ENCODE peak calls at places on chromosome 18, in ten cellular contexts. One of them, this sample, is unnamed.

GRCh38 chr18:58466636-58467205 is 162.2 kb downstream of the ALPK2 start:
- DNase-seq in AG04450: no peak
- DNase-seq in CD8-positive, alpha-beta T cell: no peak
- DNase-seq in choroid plexus epithelial cell: no peak
- DNase-seq in heart left ventricle: no peak
- DNase-seq in PC-9: no peak
- DNase-seq in fibroblast of mammary gland: no peak
- DNase-seq in AG10803: no peak
- DNase-seq in colonic mucosa: peak; percentile 58
- DNase-seq in cardiac muscle cell: no peak
- DNase-seq in this sample: peak; percentile 93

GRCh38 chr18:75244336-75244735 is 33.7 kb downstream of the TSHZ1 start:
- DNase-seq in colonic mucosa: no peak
- DNase-seq in heart left ventricle: no peak
- DNase-seq in CD8-positive, alpha-beta T cell: no peak
- DNase-seq in cardiac muscle cell: no peak
- DNase-seq in AG10803: no peak
- DNase-seq in choroid plexus epithelial cell: no peak
- DNase-seq in AG04450: no peak
- DNase-seq in PC-9: no peak
- DNase-seq in fibroblast of mammary gland: no peak
- DNase-seq in this sample: peak; percentile 14

GRCh38 chr18:79197531-79197930 is 128.3 kb downstream of the ATP9B start:
- DNase-seq in cardiac muscle cell: no peak
- DNase-seq in fibroblast of mammary gland: no peak
- DNase-seq in colonic mucosa: no peak
- DNase-seq in choroid plexus epithelial cell: no peak
- DNase-seq in PC-9: no peak
- DNase-seq in AG10803: no peak
- DNase-seq in AG04450: no peak
- DNase-seq in CD8-positive, alpha-beta T cell: no peak
- DNase-seq in heart left ventricle: no peak
- DNase-seq in this sample: no peak

GRCh38 chr18:80246656-80247402 is 485 bp downstream of the PARD6G start:
- DNase-seq in heart left ventricle: no peak
- DNase-seq in AG10803: peak; percentile 4
- DNase-seq in fibroblast of mammary gland: no peak
- DNase-seq in colonic mucosa: no peak
- DNase-seq in AG04450: no peak
- DNase-seq in PC-9: no peak
- DNase-seq in choroid plexus epithelial cell: no peak
- DNase-seq in CD8-positive, alpha-beta T cell: peak; percentile 17
- DNase-seq in cardiac muscle cell: peak; percentile 11
- DNase-seq in this sample: peak; percentile 81

GRCh38 chr18:41371718-41372117 is 583.3 kb upstream of the PIK3C3 start:
- DNase-seq in CD8-positive, alpha-beta T cell: no peak
- DNase-seq in fibroblast of mammary gland: no peak
- DNase-seq in heart left ventricle: no peak
- DNase-seq in AG04450: no peak
- DNase-seq in choroid plexus epithelial cell: no peak
- DNase-seq in PC-9: no peak
- DNase-seq in AG10803: no peak
- DNase-seq in cardiac muscle cell: peak; percentile 57
- DNase-seq in colonic mucosa: no peak
- DNase-seq in this sample: no peak

GRCh38 chr18:3982541-3982940 is 472.6 kb downstream of the DLGAP1 start:
- DNase-seq in fibroblast of mammary gland: peak; percentile 55
- DNase-seq in choroid plexus epithelial cell: no peak
- DNase-seq in heart left ventricle: no peak
- DNase-seq in cardiac muscle cell: no peak
- DNase-seq in AG10803: peak; percentile 58
- DNase-seq in PC-9: no peak
- DNase-seq in CD8-positive, alpha-beta T cell: no peak
- DNase-seq in AG04450: peak; percentile 29
- DNase-seq in colonic mucosa: no peak
- DNase-seq in this sample: peak; percentile 39

GRCh38 chr18:23356915-23357421 is 96.1 kb upstream of the RIOK3 start:
- DNase-seq in AG10803: peak; percentile 89
- DNase-seq in CD8-positive, alpha-beta T cell: no peak
- DNase-seq in choroid plexus epithelial cell: peak; percentile 92
- DNase-seq in PC-9: no peak
- DNase-seq in colonic mucosa: no peak
- DNase-seq in heart left ventricle: no peak
- DNase-seq in cardiac muscle cell: peak; percentile 82
- DNase-seq in AG04450: no peak
- DNase-seq in fibroblast of mammary gland: peak; percentile 42
- DNase-seq in this sample: peak; percentile 35

GRCh38 chr18:76447268-76447890 is 47.7 kb downstream of the ZNF516 start:
- DNase-seq in PC-9: no peak
- DNase-seq in colonic mucosa: no peak
- DNase-seq in heart left ventricle: no peak
- DNase-seq in AG10803: peak; percentile 74
- DNase-seq in fibroblast of mammary gland: peak; percentile 95
- DNase-seq in CD8-positive, alpha-beta T cell: no peak
- DNase-seq in AG04450: no peak
- DNase-seq in cardiac muscle cell: no peak
- DNase-seq in choroid plexus epithelial cell: no peak
- DNase-seq in this sample: no peak

GRCh38 chr18:70046207-70046606 is 98.5 kb upstream of the CD226 start:
- DNase-seq in PC-9: no peak
- DNase-seq in CD8-positive, alpha-beta T cell: no peak
- DNase-seq in heart left ventricle: no peak
- DNase-seq in AG10803: peak; percentile 87
- DNase-seq in cardiac muscle cell: peak; percentile 75
- DNase-seq in fibroblast of mammary gland: peak; percentile 81
- DNase-seq in choroid plexus epithelial cell: peak; percentile 48
- DNase-seq in AG04450: no peak
- DNase-seq in colonic mucosa: no peak
- DNase-seq in this sample: peak; percentile 45

GRCh38 chr18:56815926-56816325 is 164.8 kb downstream of the WDR7 start:
- DNase-seq in AG10803: no peak
- DNase-seq in CD8-positive, alpha-beta T cell: no peak
- DNase-seq in cardiac muscle cell: no peak
- DNase-seq in heart left ventricle: no peak
- DNase-seq in fibroblast of mammary gland: peak; percentile 11
- DNase-seq in colonic mucosa: no peak
- DNase-seq in PC-9: no peak
- DNase-seq in choroid plexus epithelial cell: peak; percentile 35
- DNase-seq in AG04450: no peak
- DNase-seq in this sample: peak; percentile 48

GRCh38 chr18:53115876-53116585 is 776.0 kb downstream of the DCC start:
- DNase-seq in CD8-positive, alpha-beta T cell: no peak
- DNase-seq in colonic mucosa: no peak
- DNase-seq in PC-9: no peak
- DNase-seq in AG04450: no peak
- DNase-seq in heart left ventricle: no peak
- DNase-seq in AG10803: no peak
- DNase-seq in choroid plexus epithelial cell: no peak
- DNase-seq in cardiac muscle cell: no peak
- DNase-seq in fibroblast of mammary gland: no peak
- DNase-seq in this sample: no peak

GRCh38 chr18:55232506-55232905 is 273.2 kb upstream of the CCDC68 start:
- DNase-seq in CD8-positive, alpha-beta T cell: no peak
- DNase-seq in choroid plexus epithelial cell: no peak
- DNase-seq in AG10803: no peak
- DNase-seq in colonic mucosa: no peak
- DNase-seq in AG04450: no peak
- DNase-seq in cardiac muscle cell: no peak
- DNase-seq in fibroblast of mammary gland: no peak
- DNase-seq in heart left ventricle: no peak
- DNase-seq in PC-9: no peak
- DNase-seq in this sample: no peak

GRCh38 chr18:25099838-25100393 is 252.1 kb downstream of the ZNF521 start:
- DNase-seq in AG10803: peak; percentile 24
- DNase-seq in cardiac muscle cell: peak; percentile 63
- DNase-seq in PC-9: no peak
- DNase-seq in CD8-positive, alpha-beta T cell: no peak
- DNase-seq in colonic mucosa: no peak
- DNase-seq in AG04450: peak; percentile 6
- DNase-seq in choroid plexus epithelial cell: peak; percentile 92
- DNase-seq in fibroblast of mammary gland: peak; percentile 62
- DNase-seq in heart left ventricle: no peak
- DNase-seq in this sample: no peak

GRCh38 chr18:3901042-3901441 is 451.1 kb downstream of the TGIF1 start:
- DNase-seq in colonic mucosa: no peak
- DNase-seq in PC-9: no peak
- DNase-seq in AG04450: no peak
- DNase-seq in fibroblast of mammary gland: no peak
- DNase-seq in cardiac muscle cell: no peak
- DNase-seq in choroid plexus epithelial cell: no peak
- DNase-seq in AG10803: no peak
- DNase-seq in heart left ventricle: no peak
- DNase-seq in CD8-positive, alpha-beta T cell: no peak
- DNase-seq in this sample: no peak

GRCh38 chr18:48803951-48804855 is 146.6 kb downstream of the SMAD7 start:
- DNase-seq in heart left ventricle: peak; percentile 29
- DNase-seq in colonic mucosa: peak; percentile 13
- DNase-seq in CD8-positive, alpha-beta T cell: no peak
- DNase-seq in cardiac muscle cell: no peak
- DNase-seq in AG04450: no peak
- DNase-seq in AG10803: no peak
- DNase-seq in choroid plexus epithelial cell: no peak
- DNase-seq in PC-9: no peak
- DNase-seq in fibroblast of mammary gland: no peak
- DNase-seq in this sample: no peak

GRCh38 chr18:73318732-73319479 is 451.1 kb upstream of the NETO1 start:
- DNase-seq in AG10803: peak; percentile 7
- DNase-seq in cardiac muscle cell: no peak
- DNase-seq in PC-9: no peak
- DNase-seq in choroid plexus epithelial cell: peak; percentile 9
- DNase-seq in colonic mucosa: no peak
- DNase-seq in fibroblast of mammary gland: peak; percentile 40
- DNase-seq in CD8-positive, alpha-beta T cell: no peak
- DNase-seq in AG04450: no peak
- DNase-seq in heart left ventricle: peak; percentile 43
- DNase-seq in this sample: peak; percentile 11

DNA sequence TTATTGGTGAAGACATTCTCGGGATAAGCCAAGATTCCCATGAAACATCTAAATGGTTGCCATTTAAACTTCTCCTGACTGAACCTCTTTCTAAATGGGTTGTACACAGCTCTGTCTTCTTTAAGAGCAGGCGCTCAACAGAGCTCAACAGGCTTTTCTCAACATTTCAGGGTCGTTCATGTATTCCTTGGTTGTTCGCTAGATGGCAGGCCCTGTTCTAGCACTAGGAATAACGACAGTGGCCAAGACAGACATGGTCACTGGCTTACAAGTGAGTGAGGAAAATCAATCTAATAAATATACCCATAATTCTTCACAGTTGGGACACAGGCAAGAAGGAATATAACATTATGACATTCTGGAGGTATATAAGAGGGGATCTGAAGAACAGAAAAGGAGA is 154.5 kb downstream of the SMAD2 start:
- DNase-seq in CD8-positive, alpha-beta T cell: no peak
- DNase-seq in cardiac muscle cell: peak; percentile 41
- DNase-seq in fibroblast of mammary gland: peak; percentile 8
- DNase-seq in choroid plexus epithelial cell: peak; percentile 50
- DNase-seq in colonic mucosa: no peak
- DNase-seq in AG04450: no peak
- DNase-seq in AG10803: peak; percentile 32
- DNase-seq in PC-9: no peak
- DNase-seq in heart left ventricle: no peak
- DNase-seq in this sample: no peak
- TF ChIP-seq CTCF in CD8-positive, alpha-beta T cell: no peak
- TF ChIP-seq CTCF in cardiac muscle cell: peak; percentile 22
- TF ChIP-seq CTCF in fibroblast of mammary gland: no peak
- TF ChIP-seq CTCF in choroid plexus epithelial cell: peak; percentile 43
- TF ChIP-seq CTCF in colonic mucosa: no peak
- TF ChIP-seq CTCF in AG04450: peak; percentile 34
- TF ChIP-seq CTCF in AG10803: peak; percentile 41
- TF ChIP-seq CTCF in PC-9: peak; percentile 40
- TF ChIP-seq CTCF in heart left ventricle: no peak
- TF ChIP-seq CTCF in this sample: no peak

GRCh38 chr18:9952633-9953416 is 39.0 kb downstream of the VAPA start:
- DNase-seq in colonic mucosa: no peak
- DNase-seq in fibroblast of mammary gland: peak; percentile 52
- DNase-seq in cardiac muscle cell: no peak
- DNase-seq in AG04450: no peak
- DNase-seq in choroid plexus epithelial cell: peak; percentile 53
- DNase-seq in AG10803: peak; percentile 18
- DNase-seq in heart left ventricle: no peak
- DNase-seq in CD8-positive, alpha-beta T cell: no peak
- DNase-seq in PC-9: peak; percentile 55
- DNase-seq in this sample: peak; percentile 85
- H3K4me3 ChIP-seq in colonic mucosa: no peak overlapping the region
- H3K4me3 ChIP-seq in fibroblast of mammary gland: no peak overlapping the region
- H3K4me3 ChIP-seq in cardiac muscle cell: no peak overlapping the region
- H3K4me3 ChIP-seq in AG04450: no peak overlapping the region
- H3K4me3 ChIP-seq in choroid plexus epithelial cell: no peak overlapping the region
- H3K4me3 ChIP-seq in AG10803: no peak overlapping the region
- H3K4me3 ChIP-seq in heart left ventricle: no peak overlapping the region
- H3K4me3 ChIP-seq in CD8-positive, alpha-beta T cell: no peak overlapping the region
- H3K4me3 ChIP-seq in PC-9: no peak overlapping the region
- H3K4me3 ChIP-seq in this sample: no peak overlapping the region

DNA sequence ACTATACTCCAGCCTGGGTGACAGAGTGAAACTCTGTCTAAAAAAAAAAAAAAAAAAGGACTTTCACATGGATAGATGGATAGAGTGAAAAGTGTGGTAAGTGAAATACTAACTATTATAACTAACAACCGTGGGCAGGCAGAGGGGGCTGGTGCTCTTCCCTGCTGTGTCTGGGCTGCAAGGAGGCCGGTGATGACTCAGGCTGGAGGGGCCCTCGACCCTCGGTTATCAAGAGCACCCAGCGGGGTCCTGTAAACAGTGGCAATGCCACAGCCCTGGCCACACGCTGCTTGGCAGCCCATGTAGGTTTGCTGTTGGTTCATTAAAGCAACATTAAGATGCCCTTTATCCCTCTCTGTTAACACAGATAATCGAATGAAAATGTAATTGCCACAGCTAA is 184.8 kb upstream of the RAB12 start:
- DNase-seq in colonic mucosa: no peak
- DNase-seq in CD8-positive, alpha-beta T cell: no peak
- DNase-seq in AG04450: no peak
- DNase-seq in heart left ventricle: no peak
- DNase-seq in PC-9: no peak
- DNase-seq in fibroblast of mammary gland: no peak
- DNase-seq in cardiac muscle cell: no peak
- DNase-seq in choroid plexus epithelial cell: peak; percentile 26
- DNase-seq in AG10803: no peak
- DNase-seq in this sample: no peak
- TF ChIP-seq CTCF in colonic mucosa: no peak
- TF ChIP-seq CTCF in CD8-positive, alpha-beta T cell: no peak
- TF ChIP-seq CTCF in AG04450: no peak
- TF ChIP-seq CTCF in heart left ventricle: no peak
- TF ChIP-seq CTCF in PC-9: no peak
- TF ChIP-seq CTCF in fibroblast of mammary gland: no peak
- TF ChIP-seq CTCF in cardiac muscle cell: no peak
- TF ChIP-seq CTCF in choroid plexus epithelial cell: peak; percentile 26
- TF ChIP-seq CTCF in AG10803: no peak
- TF ChIP-seq CTCF in this sample: no peak

DNA sequence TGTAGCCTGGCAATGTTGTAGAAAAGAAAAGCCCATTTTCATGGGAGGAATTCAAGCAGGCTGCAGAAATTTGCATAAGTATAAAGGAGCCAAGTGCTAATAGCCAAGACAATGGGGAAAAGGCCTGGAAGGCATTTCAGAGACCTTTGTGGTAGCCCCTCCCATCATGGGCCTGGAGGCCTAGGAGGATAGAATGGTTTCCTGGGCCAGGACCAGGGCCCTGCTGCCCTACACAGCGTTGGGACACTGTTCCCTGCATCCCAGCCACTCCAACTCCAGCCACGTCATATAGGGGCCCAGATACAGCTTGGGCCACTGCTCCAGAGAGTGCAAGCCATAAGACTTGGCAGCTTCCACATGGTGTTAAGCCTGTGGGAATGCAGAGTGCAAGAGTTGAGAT is 8.1 kb upstream of the ZNF24 start:
- DNase-seq in colonic mucosa: no peak
- DNase-seq in choroid plexus epithelial cell: no peak
- DNase-seq in CD8-positive, alpha-beta T cell: no peak
- DNase-seq in fibroblast of mammary gland: no peak
- DNase-seq in AG04450: no peak
- DNase-seq in PC-9: no peak
- DNase-seq in cardiac muscle cell: no peak
- DNase-seq in AG10803: no peak
- DNase-seq in heart left ventricle: no peak
- DNase-seq in this sample: no peak
- H3K4me3 ChIP-seq in colonic mucosa: no peak overlapping the region
- H3K4me3 ChIP-seq in choroid plexus epithelial cell: no peak overlapping the region
- H3K4me3 ChIP-seq in CD8-positive, alpha-beta T cell: no peak overlapping the region
- H3K4me3 ChIP-seq in fibroblast of mammary gland: no peak overlapping the region
- H3K4me3 ChIP-seq in AG04450: no peak overlapping the region
- H3K4me3 ChIP-seq in PC-9: no peak overlapping the region
- H3K4me3 ChIP-seq in cardiac muscle cell: no peak overlapping the region
- H3K4me3 ChIP-seq in AG10803: no peak overlapping the region
- H3K4me3 ChIP-seq in heart left ventricle: no peak overlapping the region
- H3K4me3 ChIP-seq in this sample: no peak overlapping the region

This sample was measured in epithelial cell of esophagus.